ENCODE peak calls at places on chromosomes 5 and 9, in eight cellular contexts. W is A549, K is K562, N is right lobe of liver, F is body of pancreas, T is GM12878, M is HCT116, Y is upper lobe of left lung. V is an unnamed sample.

GRCh38 chr5:154143121-154143725 is 47.3 kb upstream of the GALNT10 start:
- ATAC-seq in Y (no peak), F (no peak), K (no peak), W (no peak), M (no peak), N (no peak), T (no peak), V (no peak)

GRCh38 chr9:83219154-83219923 is 156.4 kb upstream of the RASEF start:
- ATAC-seq in Y (peak), F (peak), W (peak), T (no peak), K (peak), M (peak), N (peak), V (peak)

GRCh38 chr5:124553911-124554310 is 192.5 kb downstream of the ZNF608 start:
- ATAC-seq in W (no peak), K (no peak), F (no peak), M (no peak), T (no peak), N (no peak), Y (no peak), V (no peak)

GRCh38 chr5:96973561-96974401 is 37.9 kb downstream of the LNPEP start:
- ATAC-seq in Y (no peak), T (peak), K (no peak), M (no peak), N (no peak), F (no peak), W (no peak), V (no peak)

GRCh38 chr5:42993516-42994284 is 46.4 kb downstream of the ANXA2R start:
- ATAC-seq in M (no peak), T (peak), F (no peak), Y (peak), W (no peak), K (peak), N (peak), V (no peak)

GRCh38 chr9:21316860-21317259 is 11.7 kb upstream of the IFNA5 start:
- ATAC-seq in M (peak), Y (no peak), T (no peak), F (no peak), W (peak), K (no peak), N (no peak), V (no peak)

GRCh38 chr9:74281674-74282073 is 215.5 kb upstream of the RORB start:
- ATAC-seq in W (no peak), T (peak), Y (no peak), N (peak), F (no peak), K (peak), M (peak), V (no peak)

GRCh38 chr5:124519396-124519795 is 227.0 kb downstream of the ZNF608 start:
- ATAC-seq in T (peak), Y (no peak), N (no peak), W (no peak), M (no peak), F (no peak), K (no peak), V (peak)

GRCh38 chr5:107127906-107128305 is 542.8 kb downstream of the EFNA5 start:
- ATAC-seq in M (no peak), T (no peak), F (no peak), K (no peak), N (no peak), W (no peak), Y (no peak), V (no peak)

GRCh38 chr5:64514620-64515019 is 8.8 kb downstream of the RGS7BP start:
- ATAC-seq in M (no peak), N (no peak), Y (no peak), F (no peak), T (no peak), W (no peak), K (no peak), V (no peak)

GRCh38 chr9:108099854-108100253 is 610.3 kb upstream of the KLF4 start:
- ATAC-seq in W (no peak), M (peak), N (no peak), K (peak), Y (no peak), F (no peak), T (no peak), V (no peak)

GRCh38 chr9:93911871-93912554 is 43.1 kb downstream of the BARX1 start:
- ATAC-seq in K (no peak), F (peak), T (no peak), Y (no peak), N (no peak), W (no peak), M (no peak), V (peak)

GRCh38 chr5:62732677-62733121 is 154.1 kb downstream of the LRRC70 start:
- ATAC-seq in F (no peak), T (no peak), N (peak), M (no peak), W (no peak), K (no peak), Y (no peak), V (peak)

GRCh38 chr5:148060881-148061280 is 2.9 kb upstream of the SPINK5 start:
- ATAC-seq in F (no peak), M (no peak), Y (no peak), W (no peak), T (no peak), K (no peak), N (no peak), V (no peak)

GRCh38 chr9:21994526-21994995 is at the start of gene CDKN2B-AS1:
- ATAC-seq in W (no peak), N (peak), K (no peak), M (peak), Y (peak), T (peak), F (peak), V (peak)

GRCh38 chr9:4299006-4299795 is 667 bp downstream of the GLIS3 start:
- ATAC-seq in Y (no peak), F (peak), M (peak), T (no peak), K (no peak), N (peak), W (peak), V (no peak)

GRCh38 chr9:4298255-4299005 is 1.4 kb downstream of the GLIS3 start:
- ATAC-seq in F (peak), M (peak), W (peak), T (peak), N (peak), K (no peak), Y (no peak), V (no peak)

GRCh38 chr9:4296217-4296616 is 3.7 kb downstream of the GLIS3 start:
- ATAC-seq in K (no peak), N (no peak), T (no peak), Y (no peak), F (no peak), M (no peak), W (no peak), V (no peak)

GRCh38 chr9:4297151-4297794 is 2.6 kb downstream of the GLIS3 start:
- ATAC-seq in T (peak), W (peak), Y (peak), M (peak), K (peak), F (peak), N (peak), V (peak)

GRCh38 chr9:4297795-4298254 is 2.0 kb downstream of the GLIS3 start:
- ATAC-seq in W (peak), M (peak), K (peak), N (peak), T (peak), F (peak), Y (peak), V (peak)
- TF ChIP-seq POLR2A in W (peak), M (peak), K (no peak), N (peak), T (no peak), F (peak), Y (peak), V (peak)

GRCh38 chr5:179023528-179024189 is at the start of gene ZNF879:
- ATAC-seq in Y (peak), W (peak), M (no peak), F (peak), T (no peak), K (peak), N (peak), V (peak)
- TF ChIP-seq POLR2A in Y (no peak), W (peak), M (no peak), F (peak), T (no peak), K (no peak), N (no peak), V (peak)

DNA sequence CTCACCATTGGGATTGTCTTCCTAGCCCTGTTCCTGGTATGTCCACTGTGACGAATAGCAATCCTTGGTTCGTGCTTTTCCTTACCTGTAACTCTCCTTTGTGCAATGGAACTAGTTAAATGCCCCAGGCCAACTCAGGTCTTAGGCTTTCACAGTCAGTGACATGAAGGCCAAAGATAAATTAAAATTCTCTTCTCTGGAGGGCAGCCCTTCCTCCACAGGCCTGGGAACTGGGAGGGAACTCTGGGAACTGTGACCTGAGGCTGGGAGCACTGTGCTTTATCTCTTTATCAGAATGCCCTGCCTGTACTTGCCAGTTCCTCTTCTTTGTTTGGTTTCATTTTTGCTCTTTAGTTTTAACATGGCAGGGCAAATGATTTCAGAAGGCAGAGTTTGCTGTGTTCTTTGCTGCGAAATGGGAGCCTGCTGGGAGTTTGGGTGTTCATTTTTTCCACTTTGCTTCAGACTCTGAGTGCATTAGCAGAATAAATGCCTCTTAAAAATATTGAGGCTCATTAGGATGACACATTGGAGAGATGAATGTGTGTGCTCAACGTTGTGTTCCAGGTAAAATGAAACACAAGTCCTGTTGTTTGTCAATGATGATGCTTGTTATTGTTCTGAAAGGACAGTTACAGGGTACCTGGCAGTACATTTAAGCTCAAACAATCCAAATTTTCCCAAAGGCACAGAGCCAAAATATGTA is 118.1 kb downstream of the NUDT12 start:
- ATAC-seq in N (peak), F (peak), K (no peak), Y (no peak), T (peak), M (no peak), W (no peak), V (no peak)
- TF ChIP-seq POLR2A in N (no peak), F (no peak), K (no peak), Y (no peak), T (no peak), M (no peak), W (no peak), V (no peak)

GRCh38 chr5:141475625-141476131 is at the start of gene PCDHGC3:
- ATAC-seq in Y (peak), W (peak), N (peak), F (peak), M (no peak), T (peak), K (peak), V (peak)
- TF ChIP-seq POLR2A in Y (no peak), W (peak), N (peak), F (peak), M (no peak), T (no peak), K (no peak), V (peak)

DNA sequence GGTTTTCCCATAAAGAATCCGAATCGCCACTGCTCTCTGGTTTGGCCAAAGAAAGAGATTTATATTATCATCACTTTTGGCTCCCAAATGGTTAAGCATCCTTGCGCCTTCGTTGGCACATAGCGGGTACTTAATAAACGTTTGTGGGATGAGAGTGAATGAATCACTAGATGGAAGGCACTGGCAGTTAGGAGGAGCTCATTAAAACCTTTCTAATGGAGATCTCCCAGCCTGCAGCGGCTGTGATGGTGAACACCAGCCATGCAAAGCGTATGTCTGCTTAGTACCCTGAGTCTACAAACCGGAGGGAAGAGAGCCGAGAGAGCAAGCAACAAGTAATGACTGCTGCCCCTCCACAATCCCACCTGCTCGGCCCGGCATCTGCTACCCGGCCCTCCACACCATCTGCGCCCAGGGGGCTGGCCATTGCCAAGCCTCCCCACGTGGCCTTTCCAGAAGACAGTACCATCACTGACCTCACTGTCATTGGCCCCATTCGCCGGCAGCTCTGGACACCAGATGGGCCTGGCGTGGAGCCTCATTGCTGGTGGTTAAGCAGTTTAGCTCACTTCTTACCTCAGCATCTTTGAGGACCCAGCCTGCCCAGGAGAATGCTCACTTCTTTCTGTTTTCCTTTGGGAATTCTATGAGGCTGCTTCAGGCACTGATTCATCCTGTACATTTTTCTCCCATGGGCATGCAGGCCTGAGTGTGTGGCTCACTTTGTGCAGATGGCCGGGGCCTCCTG is 39.3 kb upstream of the ANKRD33B start:
- ATAC-seq in M (no peak), K (no peak), T (no peak), F (no peak), Y (no peak), N (no peak), W (peak), V (no peak)
- TF ChIP-seq POLR2A in M (no peak), K (no peak), T (no peak), F (no peak), Y (no peak), N (no peak), W (no peak), V (no peak)

GRCh38 chr5:139651502-139651862 is 3.3 kb downstream of the CXXC5 start:
- ATAC-seq in W (peak), Y (no peak), N (no peak), K (no peak), F (no peak), T (no peak), M (peak), V (no peak)

GRCh38 chr5:139653616-139654015 is 5.5 kb downstream of the CXXC5 start:
- ATAC-seq in K (no peak), T (peak), Y (no peak), F (no peak), N (no peak), W (no peak), M (no peak), V (no peak)

GRCh38 chr5:139651863-139652787 is 4.0 kb downstream of the CXXC5 start:
- ATAC-seq in T (peak), F (peak), Y (peak), N (peak), K (peak), M (peak), W (peak), V (peak)

GRCh38 chr5:139654464-139654863 is 6.3 kb downstream of the CXXC5 start:
- ATAC-seq in T (peak), W (no peak), Y (no peak), K (no peak), F (no peak), N (no peak), M (no peak), V (no peak)

DNA sequence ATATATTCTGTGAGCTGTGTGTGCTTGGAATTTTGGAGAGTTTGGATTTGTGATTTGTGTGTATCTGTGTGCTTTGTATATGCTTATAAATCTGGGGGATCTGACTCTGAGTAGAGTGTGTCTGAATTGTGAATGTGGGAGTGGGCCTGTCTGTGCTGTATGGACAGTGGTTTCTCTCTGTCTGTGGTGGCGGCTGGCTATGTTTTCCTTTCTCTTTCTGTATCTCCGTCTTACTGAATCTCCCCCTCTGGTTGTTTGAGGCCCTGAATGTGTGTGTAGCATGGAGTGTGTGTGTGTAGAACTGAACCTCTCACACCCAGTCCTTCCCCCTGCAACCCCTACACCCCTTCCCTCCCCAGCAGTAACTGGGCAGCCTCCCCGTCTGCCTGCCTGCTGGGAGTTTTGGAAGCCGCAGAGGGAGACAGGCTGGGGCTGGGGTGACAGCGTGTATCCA is 4.7 kb downstream of the CXXC5 start:
- ATAC-seq in Y (no peak), K (no peak), F (no peak), W (no peak), T (peak), N (no peak), M (no peak), V (no peak)
- TF ChIP-seq POLR2A in Y (no peak), K (no peak), F (no peak), W (no peak), T (no peak), N (no peak), M (no peak), V (no peak)

GRCh38 chr9:78296208-78296892 is 575 bp upstream of the PSAT1 start:
- ATAC-seq in K (no peak), W (peak), Y (no peak), N (peak), M (no peak), T (no peak), F (peak), V (peak)

GRCh38 chr9:78297672-78297961 is 692 bp downstream of the PSAT1 start:
- ATAC-seq in F (no peak), K (no peak), T (no peak), N (no peak), W (peak), M (no peak), Y (no peak), V (no peak)

GRCh38 chr9:78295731-78296130 is 1.2 kb upstream of the PSAT1 start:
- ATAC-seq in W (no peak), F (no peak), Y (no peak), T (no peak), K (no peak), N (peak), M (no peak), V (no peak)

GRCh38 chr9:78298046-78298511 is 1.2 kb downstream of the PSAT1 start:
- ATAC-seq in F (no peak), M (no peak), Y (no peak), W (no peak), T (peak), N (peak), K (peak), V (no peak)

GRCh38 chr9:78296893-78297671 is at the start of gene PSAT1:
- ATAC-seq in T (peak), Y (peak), W (peak), K (peak), F (peak), N (peak), M (peak), V (peak)
- TF ChIP-seq POLR2A in T (peak), Y (no peak), W (peak), K (peak), F (peak), N (peak), M (peak), V (no peak)

GRCh38 chr9:136722969-136723356 is 10.6 kb downstream of the DIPK1B start:
- ATAC-seq in N (no peak), K (no peak), W (no peak), M (peak), Y (no peak), F (no peak), T (no peak), V (no peak)
- TF ChIP-seq POLR2A in N (no peak), K (peak), W (peak), M (no peak), Y (no peak), F (no peak), T (no peak), V (no peak)

GRCh38 chr9:88604836-88605499 is 70.0 kb downstream of the NXNL2 start:
- ATAC-seq in W (no peak), M (no peak), N (no peak), T (no peak), Y (no peak), F (no peak), K (no peak), V (peak)
- TF ChIP-seq POLR2A in W (no peak), M (no peak), N (no peak), T (no peak), Y (no peak), F (no peak), K (no peak), V (no peak)

DNA sequence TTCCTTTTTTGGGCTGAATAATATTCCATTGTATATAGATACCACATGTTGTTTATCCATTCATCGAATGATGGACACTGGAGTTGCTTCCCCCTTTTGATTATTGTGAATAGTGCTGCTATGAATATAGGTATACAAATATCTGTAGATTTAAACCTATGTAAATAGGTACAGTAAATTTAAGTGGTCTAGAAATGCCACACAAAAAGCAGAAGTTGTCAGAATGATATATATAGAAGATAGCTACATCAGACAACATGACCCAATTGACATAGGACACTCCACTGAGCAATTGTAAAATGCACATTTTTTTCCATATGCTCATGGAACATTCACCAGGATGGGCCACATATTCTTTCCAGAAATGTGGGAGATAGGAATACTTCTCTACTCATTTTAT is 77.6 kb downstream of the SMIM15 start:
- ATAC-seq in N (no peak), W (no peak), M (no peak), F (no peak), T (peak), Y (no peak), K (no peak), V (no peak)
- TF ChIP-seq POLR2A in N (no peak), W (no peak), M (no peak), F (no peak), T (no peak), Y (no peak), K (no peak), V (no peak)